ENCODE peak calls at places on chromosomes 6 and 20, in six cellular contexts. P is HCT116, X is AG20443, S is RWPE1, R is glomerular endothelial cell, O is H54. Z is an unnamed sample.

GRCh38 chr6:56292505-56293181 is 45.3 kb upstream of the COL21A1 start:
- DNase-seq in S (peak), X (peak), O (peak), P (peak), R (no peak), Z (no peak)

GRCh38 chr20:56683077-56683865 is 54.2 kb downstream of the TFAP2C start:
- DNase-seq in S (no peak), X (no peak), P (no peak), O (no peak), R (no peak), Z (no peak)

GRCh38 chr6:44508646-44509045 is 121.1 kb downstream of the CDC5L start:
- DNase-seq in P (no peak), R (no peak), X (peak), O (no peak), S (no peak), Z (no peak)

GRCh38 chr20:10573273-10573950 is 100.4 kb downstream of the JAG1 start:
- DNase-seq in S (no peak), O (no peak), P (no peak), R (no peak), X (no peak), Z (no peak)

GRCh38 chr20:47677314-47678129 is 107.8 kb downstream of the SULF2 start:
- DNase-seq in X (peak), S (peak), R (no peak), P (peak), O (peak), Z (peak)

GRCh38 chr20:1391640-1392442 is 1.0 kb downstream of the FKBP1A start:
- DNase-seq in X (no peak), S (no peak), R (no peak), O (no peak), P (no peak), Z (peak)

GRCh38 chr20:5665417-5665816 is 84.8 kb upstream of the SHLD1 start:
- DNase-seq in S (no peak), O (no peak), R (no peak), X (no peak), P (no peak), Z (no peak)

GRCh38 chr20:39524371-39524911 is 562.3 kb downstream of the DHX35 start:
- DNase-seq in S (no peak), P (no peak), O (no peak), X (no peak), R (no peak), Z (no peak)

GRCh38 chr6:137043710-137044365 is 927 bp downstream of the IL20RA start:
- DNase-seq in X (peak), P (no peak), S (peak), R (no peak), O (no peak), Z (no peak)

GRCh38 chr6:169539176-169539897 is 162.5 kb downstream of the WDR27 start:
- DNase-seq in O (no peak), R (peak), P (no peak), X (no peak), S (no peak), Z (no peak)

GRCh38 chr6:21636876-21637275 is 43.3 kb downstream of the SOX4 start:
- DNase-seq in S (no peak), R (no peak), P (no peak), X (no peak), O (no peak), Z (no peak)

GRCh38 chr6:54053893-54054391 is 57.3 kb upstream of the MLIP start:
- DNase-seq in R (no peak), X (peak), P (peak), S (peak), O (peak), Z (no peak)

GRCh38 chr6:149559389-149559788 is 6.8 kb upstream of the GINM1 start:
- DNase-seq in O (no peak), X (no peak), S (no peak), P (no peak), R (no peak), Z (no peak)

Z was measured in mesenteric fat pad.